ENCODE peak calls at places on chromosomes 11 and 22, in four cellular contexts. Z is HCEC 1CT, G is endothelial cell of umbilical vein, X is DMS 273 treated with DMSO at 0.1 percent for 48 hours. N is an unnamed sample.
A peak's percentile ranks its signal among the peaks of the same experiment; 100 is the strongest.

GRCh38 chr11:11898648-11899047 is 56.9 kb downstream of the USP47 start:
- DNase-seq in X (no peak), Z (no peak), G (no peak), N (no peak)

GRCh38 chr11:16013649-16014275 is 342.6 kb downstream of the SOX6 start:
- DNase-seq in X (no peak), Z (no peak), G (no peak), N (no peak)

GRCh38 chr11:69220581-69221051 is 64.9 kb downstream of the SMIM38 start:
- DNase-seq in X (no peak), Z (no peak), G (no peak), N (no peak)

GRCh38 chr22:17748555-17749353 is 25.5 kb downstream of the BID start:
- DNase-seq in G (no peak), Z (no peak), X (no peak), N (no peak)

GRCh38 chr22:22840778-22841177 is 46.8 kb upstream of the IGLL5 start:
- DNase-seq in G (no peak), Z (no peak), X (no peak), N (no peak)

GRCh38 chr11:111422494-111423249 is 43.6 kb upstream of the POU2AF1 start:
- DNase-seq in Z (no peak), X (peak; percentile 57), G (no peak), N (peak; percentile 52)

GRCh38 chr22:49756656-49757055 is 71.0 kb downstream of the BRD1 start:
- DNase-seq in Z (no peak), X (no peak), G (no peak), N (no peak)

GRCh38 chr11:78083036-78083435 is 3.4 kb upstream of the NDUFC2 start:
- DNase-seq in X (no peak), G (no peak), Z (no peak), N (no peak)

GRCh38 chr11:104338186-104338585 is 174.2 kb upstream of the PDGFD start:
- DNase-seq in G (no peak), Z (no peak), X (no peak), N (no peak)

GRCh38 chr22:41241133-41241676 is 474 bp upstream of the CHADL start:
- DNase-seq in G (no peak), Z (no peak), X (no peak), N (no peak)

GRCh38 chr11:10701982-10702381 is 8.4 kb upstream of the IRAG1 start:
- DNase-seq in Z (peak; percentile 34), X (no peak), G (no peak), N (no peak)

GRCh38 chr11:121873770-121874169 is 242.2 kb downstream of the BLID start:
- DNase-seq in Z (no peak), G (no peak), X (no peak), N (no peak)

GRCh38 chr11:64056213-64056785 is 20.6 kb downstream of the FLRT1 start:
- DNase-seq in G (no peak), X (peak; percentile 62), Z (no peak), N (no peak)

GRCh38 chr11:123407124-123407995 is 22.7 kb upstream of the GRAMD1B start:
- DNase-seq in G (peak; percentile 75), Z (peak; percentile 67), X (peak; percentile 1), N (peak; percentile 73)

GRCh38 chr11:66842501-66842895 is 743 bp upstream of the RCE1 start:
- DNase-seq in G (no peak), X (no peak), Z (no peak), N (no peak)

GRCh38 chr22:37604875-37605274 is 3.8 kb upstream of the GGA1 start:
- DNase-seq in X (no peak), Z (no peak), G (no peak), N (no peak)

GRCh38 chr11:77361184-77361583 is 59.7 kb upstream of the GDPD4 start:
- DNase-seq in G (no peak), X (no peak), Z (peak; percentile 33), N (peak; percentile 73)

GRCh38 chr11:126607776-126608625 is 252.5 kb downstream of the ST3GAL4 start:
- DNase-seq in X (no peak), Z (no peak), G (no peak), N (no peak)

GRCh38 chr11:75273331-75273988 is 32.9 kb downstream of the TPBGL start:
- DNase-seq in X (no peak), Z (no peak), G (no peak), N (no peak)

GRCh38 chr11:67433536-67434394 is 3.7 kb downstream of the PTPRCAP start:
- DNase-seq in X (no peak), Z (no peak), G (no peak), N (no peak)

GRCh38 chr11:119691701-119692546 is 37.1 kb downstream of the NECTIN1 start:
- DNase-seq in G (no peak), Z (no peak), X (peak; percentile 62), N (no peak)

GRCh38 chr11:125892071-125892470 is 4.6 kb downstream of the HYLS1 start:
- DNase-seq in Z (peak; percentile 81), G (peak; percentile 9), X (no peak), N (no peak)

GRCh38 chr11:69587454-69588081 is 53.4 kb upstream of the CCND1 start:
- DNase-seq in Z (peak; percentile 81), G (peak; percentile 10), X (no peak), N (no peak)

GRCh38 chr11:123169821-123170220 is 25.2 kb downstream of the CLMP start:
- DNase-seq in X (no peak), G (no peak), Z (no peak), N (no peak)

GRCh38 chr11:18493310-18493709 is 33.4 kb downstream of the TSG101 start:
- DNase-seq in Z (no peak), X (no peak), G (no peak), N (no peak)

GRCh38 chr22:19213496-19214473 is 35.2 kb upstream of the SLC25A1 start:
- DNase-seq in Z (no peak), X (no peak), G (no peak), N (no peak)

GRCh38 chr11:1669546-1670218 is 27.3 kb upstream of the KRTAP5-6 start:
- DNase-seq in X (no peak), Z (no peak), G (no peak), N (no peak)

GRCh38 chr22:27318516-27318915 is 483.0 kb downstream of the MN1 start:
- DNase-seq in X (no peak), G (peak; percentile 65), Z (no peak), N (no peak)

GRCh38 chr11:76296731-76297130 is 84.2 kb downstream of the THAP12 start:
- DNase-seq in G (no peak), Z (no peak), X (no peak), N (no peak)

N was measured in iPS DF 19.7.